ENCODE peak calls at places on chromosomes 5 and 9, in eight cellular contexts. Q, P, Y, X, S, O, V and M are unnamed samples.

GRCh38 chr9:34546834-34547827 is 24.3 kb upstream of the ENHO start:
- DNase-seq in V (no peak), Y (peak; percentile 52), S (peak; percentile 57), Q (peak; percentile 86), X (peak; percentile 55), P (peak; percentile 64), O (peak; percentile 83), M (no peak)

GRCh38 chr5:140236896-140237598 is 62.1 kb downstream of the CYSTM1 start:
- DNase-seq in P (no peak), X (no peak), S (peak; percentile 81), Q (no peak), Y (no peak), O (no peak), V (no peak), M (no peak)

GRCh38 chr5:177509361-177509951 is at the start of gene DOK3:
- DNase-seq in V (no peak), O (no peak), P (peak; percentile 67), Y (no peak), Q (no peak), X (no peak), S (no peak), M (peak; percentile 66)

GRCh38 chr9:134187110-134187531 is 22.8 kb upstream of the RNU6ATAC start:
- DNase-seq in P (no peak), X (no peak), Y (no peak), V (peak; percentile 15), O (no peak), Q (no peak), S (no peak), M (no peak)

GRCh38 chr5:10595305-10595677 is 31.4 kb downstream of the ANKRD33B start:
- DNase-seq in O (no peak), Y (no peak), S (no peak), P (no peak), Q (no peak), V (no peak), X (no peak), M (no peak)

GRCh38 chr9:89555426-89556375 is 49.1 kb upstream of the GADD45G start:
- DNase-seq in S (no peak), Q (no peak), Y (no peak), P (no peak), O (no peak), X (no peak), V (no peak), M (peak; percentile 56)

GRCh38 chr5:4480528-4481404 is 659.4 kb upstream of the ADAMTS16 start:
- DNase-seq in P (no peak), Y (no peak), X (no peak), Q (no peak), O (no peak), V (no peak), S (no peak), M (no peak)

GRCh38 chr9:122116448-122117173 is 23.5 kb upstream of the TTLL11 start:
- DNase-seq in X (no peak), P (no peak), Q (no peak), Y (no peak), V (no peak), O (no peak), S (no peak), M (no peak)

GRCh38 chr9:113599647-113600476 is 136.3 kb downstream of the RGS3 start:
- DNase-seq in P (no peak), O (peak; percentile 53), Y (no peak), Q (peak; percentile 85), S (peak; percentile 70), V (no peak), X (no peak), M (no peak)

GRCh38 chr5:56270058-56270457 is 36.9 kb upstream of the ANKRD55 start:
- DNase-seq in S (peak; percentile 1), O (no peak), Q (no peak), P (no peak), X (no peak), Y (no peak), V (no peak), M (no peak)

GRCh38 chr9:125380406-125380805 is 118.8 kb downstream of the GAPVD1 start:
- DNase-seq in P (no peak), O (no peak), Y (no peak), V (no peak), S (peak; percentile 55), X (no peak), Q (no peak), M (no peak)

GRCh38 chr5:1245901-1246576 is 20.9 kb downstream of the SLC6A18 start:
- DNase-seq in V (no peak), X (no peak), P (no peak), O (no peak), S (no peak), Q (no peak), Y (no peak), M (no peak)

GRCh38 chr9:106583751-106584150 is 279.2 kb upstream of the ZNF462 start:
- DNase-seq in O (no peak), S (peak; percentile 85), V (no peak), Q (no peak), P (no peak), Y (no peak), X (no peak), M (no peak)

GRCh38 chr9:36831381-36832231 is 202.5 kb downstream of the PAX5 start:
- DNase-seq in Y (no peak), X (no peak), P (no peak), V (no peak), O (no peak), Q (no peak), S (no peak), M (no peak)

GRCh38 chr5:53366245-53366644 is 114.2 kb upstream of the FST start:
- DNase-seq in Q (no peak), S (peak; percentile 76), P (no peak), Y (no peak), X (no peak), O (no peak), V (no peak), M (no peak)

GRCh38 chr5:38808666-38809343 is 37.0 kb upstream of the OSMR start:
- DNase-seq in V (no peak), X (no peak), S (no peak), Q (no peak), O (no peak), Y (peak; percentile 26), P (no peak), M (no peak)

GRCh38 chr5:86232246-86232645 is 385.5 kb upstream of the COX7C start:
- DNase-seq in V (no peak), Y (no peak), X (no peak), P (no peak), Q (no peak), O (no peak), S (no peak), M (no peak)

GRCh38 chr9:130882696-130883225 is 13.9 kb downstream of the QRFP start:
- DNase-seq in Y (no peak), Q (no peak), P (no peak), V (no peak), S (no peak), X (no peak), O (no peak), M (no peak)

GRCh38 chr5:141641634-141642278 is 5.0 kb downstream of the RELL2 start:
- DNase-seq in V (no peak), X (no peak), Q (no peak), S (peak; percentile 83), Y (no peak), P (no peak), O (peak; percentile 62), M (peak; percentile 72)

GRCh38 chr5:125342938-125343401 is 596.5 kb upstream of the ZNF608 start:
- DNase-seq in Y (no peak), V (no peak), S (no peak), O (no peak), Q (no peak), P (no peak), X (no peak), M (no peak)

GRCh38 chr5:95178046-95178651 is 106.7 kb downstream of the MCTP1 start:
- DNase-seq in Q (peak; percentile 94), S (no peak), V (no peak), P (no peak), X (no peak), O (peak; percentile 36), Y (no peak), M (no peak)

GRCh38 chr9:35675732-35676392 is 2.1 kb downstream of the CA9 start:
- DNase-seq in V (no peak), O (peak; percentile 82), Y (no peak), Q (peak; percentile 96), X (no peak), S (no peak), P (peak; percentile 54), M (peak; percentile 74)

DNA sequence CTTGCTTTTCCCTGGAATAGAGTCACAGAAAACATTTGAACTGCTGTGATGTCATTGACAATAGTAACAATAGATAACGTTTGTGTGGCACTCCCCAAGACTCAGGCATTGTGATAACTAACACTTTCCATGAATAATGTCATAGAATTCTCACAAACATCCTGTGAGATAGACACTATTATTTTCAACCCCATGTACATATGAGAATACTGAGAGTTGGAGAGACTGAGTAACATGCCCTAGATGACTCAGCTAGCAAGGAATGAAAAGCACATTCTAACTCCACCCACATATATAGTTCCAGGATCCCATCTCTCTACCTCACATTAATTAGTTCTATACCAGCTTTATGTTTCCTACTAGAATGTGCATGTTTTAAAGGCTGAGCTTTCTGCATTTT is 71.4 kb downstream of the ASTN2 start:
- DNase-seq in Y (no peak), S (peak; percentile 55), Q (no peak), P (no peak), O (no peak), X (no peak), V (no peak), M (no peak)
- TF ChIP-seq CTCF in Y (no peak), S (no peak), Q (no peak), P (no peak), O (no peak), X (no peak), V (no peak), M (no peak)

DNA sequence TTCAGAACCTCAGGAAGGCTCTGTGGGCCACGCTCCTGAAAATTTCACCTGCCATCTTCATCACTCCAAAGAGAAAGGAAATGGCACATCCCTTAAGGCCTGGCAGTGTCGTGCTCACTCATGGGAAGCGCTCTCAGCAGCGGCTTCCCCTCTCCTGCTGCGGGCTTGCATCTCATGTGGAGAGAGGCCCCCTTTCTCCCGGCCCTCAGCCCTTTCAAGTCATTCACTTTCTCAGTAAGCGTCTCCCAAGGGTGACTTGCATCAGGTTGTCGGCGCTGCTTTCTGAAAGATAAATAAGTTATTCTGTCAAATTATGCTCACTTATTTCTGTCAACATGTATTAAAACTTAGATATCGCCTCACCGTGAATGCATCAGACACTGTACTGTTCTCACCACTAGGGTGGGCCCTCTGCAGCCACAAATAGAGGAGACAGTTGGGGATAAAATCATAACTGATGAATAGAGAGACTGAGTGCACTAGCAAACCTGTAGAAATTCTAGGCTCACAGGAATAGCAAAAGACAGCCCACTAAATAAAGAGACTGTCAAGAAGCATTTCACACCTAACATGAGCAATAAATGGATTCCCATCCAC is 174.6 kb downstream of the RFK start:
- DNase-seq in O (no peak), S (no peak), Q (peak; percentile 16), Y (no peak), V (no peak), P (no peak), X (no peak), M (no peak)
- TF ChIP-seq CTCF in O (no peak), S (peak; percentile 16), Q (peak; percentile 51), Y (no peak), V (peak; percentile 7), P (no peak), X (no peak), M (peak; percentile 7)

GRCh38 chr5:64040496-64040895 is 78.3 kb upstream of the HTR1A start:
- DNase-seq in S (no peak), Q (no peak), O (no peak), V (no peak), Y (no peak), X (no peak), P (no peak), M (no peak)
- TF ChIP-seq CTCF in S (peak; percentile 21), Q (no peak), O (no peak), V (no peak), Y (no peak), X (no peak), P (no peak), M (no peak)

GRCh38 chr5:90689064-90689463 is 130.5 kb downstream of the ADGRV1 start:
- DNase-seq in V (no peak), S (no peak), O (no peak), Y (no peak), Q (no peak), X (no peak), P (no peak), M (no peak)
- TF ChIP-seq CTCF in V (no peak), S (no peak), O (no peak), Y (no peak), Q (no peak), X (no peak), P (no peak), M (no peak)